ENCODE peak calls at places on chromosomes 11 and 22, in five cellular contexts. U is spleen; O is CD8-positive, alpha-beta T cell; S is IMR-90; I is astrocyte. K is an unnamed sample. For H3K36me3, the result is how much of the 10 kb centered on the place peaks cover.

GRCh38 chr11:11608783-11609232 is 13.0 kb downstream of the GALNT18 start:
- DNase-seq in S (peak), O (no peak), I (peak), U (no peak), K (no peak)

GRCh38 chr11:12680246-12680939 is 6.2 kb downstream of the TEAD1 start:
- DNase-seq in O (no peak), U (no peak), I (peak), S (peak), K (peak)

GRCh38 chr11:119892311-119892808 is 163.4 kb upstream of the NECTIN1 start:
- DNase-seq in I (no peak), S (no peak), O (no peak), U (peak), K (no peak)

GRCh38 chr22:45164217-45165123 is 745 bp downstream of the NUP50 start:
- DNase-seq in S (no peak), O (peak), I (peak), U (peak), K (no peak)

GRCh38 chr22:44837481-44837880 is 85.1 kb downstream of the ARHGAP8 start:
- DNase-seq in U (no peak), I (no peak), O (no peak), S (no peak), K (no peak)

GRCh38 chr11:60897496-60897895 is 8.9 kb downstream of the PRPF19 start:
- DNase-seq in O (no peak), I (no peak), S (no peak), U (no peak), K (no peak)

GRCh38 chr22:28801845-28802594 is 1.7 kb upstream of the XBP1 start:
- DNase-seq in I (no peak), U (no peak), S (no peak), O (no peak), K (no peak)

GRCh38 chr11:60970369-60970774 is 1.1 kb upstream of the CD6 start:
- DNase-seq in I (no peak), U (peak), S (peak), O (peak), K (no peak)

GRCh38 chr11:64359712-64360402 is 895 bp downstream of the RPS6KA4 start:
- DNase-seq in U (no peak), I (no peak), S (no peak), O (no peak), K (no peak)

GRCh38 chr11:45665933-45666647 is 668 bp upstream of the CHST1 start:
- DNase-seq in I (no peak), U (no peak), O (no peak), S (no peak), K (no peak)

GRCh38 chr11:88059326-88059725 is 115.9 kb downstream of the RAB38 start:
- DNase-seq in O (no peak), U (no peak), S (no peak), I (peak), K (peak)

GRCh38 chr22:21688706-21689381 is 23.0 kb downstream of the PPIL2 start:
- DNase-seq in I (no peak), O (no peak), U (no peak), S (no peak), K (no peak)

GRCh38 chr22:41568811-41569210 is 8.0 kb downstream of the CSDC2 start:
- DNase-seq in I (no peak), U (no peak), O (no peak), S (no peak), K (no peak)

GRCh38 chr22:29780781-29781676 is 13.9 kb downstream of the UQCR10 start:
- DNase-seq in O (no peak), S (peak), I (peak), U (no peak), K (peak)

GRCh38 chr11:70590356-70590991 is 192.1 kb downstream of the CTTN start:
- DNase-seq in S (no peak), O (no peak), I (no peak), U (no peak), K (no peak)

GRCh38 chr11:71204294-71204693 is 48.1 kb downstream of the SHANK2 start:
- DNase-seq in I (no peak), O (no peak), S (no peak), U (peak), K (no peak)

GRCh38 chr11:201936-202335 is 5.3 kb downstream of the BET1L start:
- DNase-seq in I (no peak), S (no peak), U (no peak), O (no peak), K (no peak)

GRCh38 chr11:61541568-61541967 is 33.0 kb downstream of the LRRC10B start:
- DNase-seq in S (peak), I (peak), O (no peak), U (no peak), K (no peak)

GRCh38 chr11:77093987-77094840 is 8.4 kb upstream of the OMP start:
- DNase-seq in S (no peak), I (no peak), U (peak), O (no peak), K (no peak)

GRCh38 chr22:50252081-50253045 is 1.3 kb upstream of the HDAC10 start:
- DNase-seq in I (no peak), U (peak), O (peak), S (peak), K (no peak)

GRCh38 chr22:17065433-17065832 is 19.4 kb upstream of the IL17RA start:
- DNase-seq in O (no peak), I (no peak), S (no peak), U (no peak), K (no peak)

GRCh38 chr22:29268511-29269229 is 602 bp downstream of the EWSR1 start:
- DNase-seq in S (peak), U (no peak), I (peak), O (peak), K (no peak)

GRCh38 chr11:28621648-28622215 is 513.5 kb downstream of the METTL15 start:
- DNase-seq in U (no peak), S (peak), O (no peak), I (peak), K (no peak)

GRCh38 chr11:17561466-17562001 is 14.5 kb downstream of the OTOG start:
- DNase-seq in I (no peak), S (no peak), U (no peak), O (no peak), K (no peak)

GRCh38 chr22:44192098-44192810 is 11.5 kb downstream of the PARVG start:
- DNase-seq in U (peak), O (peak), I (no peak), S (no peak), K (no peak)

GRCh38 chr11:100681064-100681502 is 6.0 kb upstream of the ARHGAP42 start:
- DNase-seq in I (peak), S (peak), U (peak), O (peak), K (peak)

GRCh38 chr11:34565417-34566208 is 52.0 kb upstream of the ELF5 start:
- DNase-seq in U (no peak), I (no peak), O (no peak), S (no peak), K (no peak)

GRCh38 chr11:103109818-103110388 is 677 bp downstream of the DYNC2H1 start:
- DNase-seq in U (peak), S (no peak), I (no peak), O (no peak), K (no peak)

GRCh38 chr11:78138694-78139421 is 568 bp downstream of the ALG8 start:
- DNase-seq in I (peak), S (peak), O (peak), U (no peak), K (no peak)

GRCh38 chr22:24985824-24986214 is 33.3 kb downstream of the KIAA1671 start:
- DNase-seq in O (no peak), U (no peak), S (peak), I (peak), K (no peak)

GRCh38 chr11:69707156-69707555 is 3.3 kb upstream of the FGF19 start:
- DNase-seq in S (no peak), U (no peak), I (no peak), O (no peak), K (no peak)

GRCh38 chr22:25013634-25014033 is 61.1 kb downstream of the KIAA1671 start:
- DNase-seq in I (no peak), O (no peak), S (no peak), U (no peak), K (no peak)

GRCh38 chr11:473975-474785 is 24.1 kb downstream of the PTDSS2 start:
- DNase-seq in I (no peak), U (no peak), O (no peak), S (no peak), K (no peak)

GRCh38 chr11:115214644-115215305 is 289.4 kb downstream of the CADM1 start:
- DNase-seq in U (no peak), S (no peak), I (no peak), O (no peak), K (no peak)

GRCh38 chr11:115219378-115219777 is 284.8 kb downstream of the CADM1 start:
- DNase-seq in O (no peak), I (no peak), U (no peak), S (no peak), K (no peak)

GRCh38 chr11:115217726-115218311 is 286.4 kb downstream of the CADM1 start:
- DNase-seq in O (no peak), S (no peak), U (no peak), I (peak), K (no peak)

GRCh38 chr11:115213007-115213406 is 291.2 kb downstream of the CADM1 start:
- DNase-seq in I (no peak), U (no peak), O (no peak), S (no peak), K (no peak)

DNA sequence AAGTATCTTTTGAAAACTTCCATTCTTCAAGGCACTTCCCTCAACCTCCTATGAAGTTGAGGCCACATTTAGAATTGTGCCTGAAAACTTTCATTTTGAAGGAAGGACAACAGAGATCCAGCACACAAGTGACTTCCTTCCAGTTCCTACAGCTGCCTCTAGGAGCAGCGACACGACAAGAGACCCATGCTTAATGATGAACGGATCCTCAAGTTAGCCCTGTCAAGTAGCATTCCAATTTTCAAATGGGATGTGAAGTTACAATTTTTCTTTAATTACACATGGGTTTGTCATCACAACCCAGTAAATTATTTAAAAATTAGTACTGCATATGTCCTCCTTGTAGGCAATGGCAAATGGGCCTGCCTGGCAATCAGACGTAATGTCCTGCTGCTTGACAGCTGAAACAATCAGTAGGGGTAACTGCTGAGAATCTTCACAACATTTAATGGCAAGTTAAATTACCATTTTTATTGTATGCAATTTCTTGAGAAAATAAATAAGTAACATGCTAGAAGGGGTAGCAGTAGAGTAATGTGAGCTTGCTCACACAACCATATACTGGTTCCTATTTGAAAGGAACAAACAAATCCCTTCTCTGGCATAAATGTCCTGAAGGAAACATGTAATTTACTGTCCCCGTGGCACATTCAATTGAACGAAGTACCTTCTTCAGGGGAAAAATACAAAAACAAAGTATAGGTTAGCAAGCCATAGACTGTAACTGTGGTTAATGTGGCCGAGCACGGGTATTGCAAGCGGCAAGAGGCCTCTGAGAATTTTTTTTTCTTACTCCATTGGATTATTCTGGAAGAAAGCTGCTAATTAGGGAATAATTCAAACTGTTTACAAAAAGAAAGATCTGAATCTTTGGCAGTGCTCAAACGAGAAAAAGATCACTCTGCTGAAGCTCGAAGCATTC is 288.3 kb downstream of the CADM1 start:
- DNase-seq in U (no peak), S (no peak), I (no peak), O (no peak), K (no peak)
- H3K4me3 ChIP-seq in U (no peak), S (no peak), I (no peak), O (no peak), K (no peak)

DNA sequence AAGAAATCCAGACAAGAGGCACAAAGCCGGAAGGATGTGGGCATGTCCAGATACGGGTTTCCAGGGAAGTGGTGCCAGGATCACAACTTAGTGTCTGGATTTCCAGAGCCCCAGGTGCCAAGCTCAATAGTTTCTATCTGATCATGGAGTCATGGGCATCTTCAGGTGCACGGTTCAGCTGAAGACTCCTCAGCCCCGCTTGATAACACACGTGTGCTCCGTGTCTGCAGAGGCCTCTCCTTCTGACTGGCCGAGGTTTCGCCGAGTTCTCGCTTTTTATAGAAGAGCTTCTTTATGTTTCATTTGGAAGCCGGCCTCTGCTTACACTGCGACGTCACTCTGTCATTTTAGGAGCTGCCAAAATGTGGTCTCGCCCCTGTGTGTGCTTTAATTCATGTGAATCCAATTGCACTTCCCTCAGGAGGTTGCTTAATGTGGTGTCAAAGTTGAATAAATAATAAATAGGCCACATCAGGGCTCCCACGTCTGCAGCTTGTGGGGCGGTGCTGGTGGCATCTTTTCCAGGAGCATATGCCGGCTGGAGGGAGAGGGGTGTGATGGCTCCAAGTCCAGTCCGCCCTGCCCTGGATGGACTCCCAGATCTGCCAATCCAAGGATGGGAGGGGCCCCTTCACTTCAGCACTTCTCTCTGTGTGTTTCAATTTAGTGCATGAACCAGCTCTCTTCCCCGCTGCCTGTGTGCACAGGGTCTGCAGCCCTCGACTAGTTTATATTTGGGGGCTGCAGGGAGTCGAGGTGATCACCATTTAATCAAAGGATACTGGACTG is 1410.8 kb downstream of the TBC1D22A start:
- DNase-seq in I (no peak), S (no peak), U (no peak), O (no peak), K (no peak)
- TF ChIP-seq CTCF in I (no peak), S (no peak), U (no peak), O (no peak), K (no peak)

GRCh38 chr22:31443516-31443915 is 44.1 kb downstream of the DRG1 start:
- DNase-seq in U (no peak), O (no peak), S (no peak), I (no peak), K (no peak)
- H3K36me3 ChIP-seq in U (under half), O (half or more), S (half or more), I (under half), K (under half)

DNA sequence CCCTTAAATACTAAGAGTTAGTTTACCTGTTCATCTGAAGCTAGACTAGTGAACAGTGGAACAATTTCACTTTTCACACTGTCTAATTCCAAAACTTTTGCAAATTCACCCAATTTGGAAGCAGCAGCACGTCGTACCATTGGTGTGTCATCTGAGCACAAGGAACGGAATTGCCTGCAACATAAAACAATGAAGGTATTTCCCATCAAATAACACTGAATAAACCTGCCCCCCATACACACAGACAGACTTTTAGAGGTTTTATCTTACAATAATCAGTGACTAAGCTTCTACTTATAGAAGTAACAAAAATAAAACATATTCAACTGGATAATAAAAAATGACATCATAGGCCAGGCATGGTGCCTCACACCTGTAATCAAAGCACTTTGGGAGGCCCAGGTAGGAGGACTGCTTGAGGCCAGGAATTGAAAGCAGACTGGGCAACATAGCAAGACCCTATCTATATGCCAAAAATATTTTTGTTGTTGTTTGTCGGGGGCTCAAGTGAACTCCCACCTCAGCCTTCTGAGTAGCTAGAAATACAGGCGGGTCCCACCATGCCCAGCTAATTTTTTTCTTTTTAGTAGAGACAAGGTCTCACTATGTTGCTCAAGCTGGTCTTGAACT is 6.3 kb downstream of the PPP2R1B start:
- DNase-seq in S (no peak), I (no peak), U (no peak), O (no peak), K (no peak)
- H3K4me3 ChIP-seq in S (no peak), I (no peak), U (no peak), O (no peak), K (no peak)

GRCh38 chr22:36237462-36238347 is 1.6 kb downstream of the APOL2 start:
- DNase-seq in I (no peak), O (no peak), S (no peak), U (no peak), K (no peak)

GRCh38 chr22:36239150-36239400 is 252 bp downstream of the APOL2 start:
- DNase-seq in U (no peak), S (no peak), O (no peak), I (no peak), K (no peak)

GRCh38 chr22:36238348-36239149 is 778 bp downstream of the APOL2 start:
- DNase-seq in O (no peak), I (no peak), S (no peak), U (peak), K (no peak)

GRCh38 chr22:36236338-36237319 is 2.7 kb downstream of the APOL2 start:
- DNase-seq in U (no peak), S (no peak), O (no peak), I (no peak), K (no peak)

DNA sequence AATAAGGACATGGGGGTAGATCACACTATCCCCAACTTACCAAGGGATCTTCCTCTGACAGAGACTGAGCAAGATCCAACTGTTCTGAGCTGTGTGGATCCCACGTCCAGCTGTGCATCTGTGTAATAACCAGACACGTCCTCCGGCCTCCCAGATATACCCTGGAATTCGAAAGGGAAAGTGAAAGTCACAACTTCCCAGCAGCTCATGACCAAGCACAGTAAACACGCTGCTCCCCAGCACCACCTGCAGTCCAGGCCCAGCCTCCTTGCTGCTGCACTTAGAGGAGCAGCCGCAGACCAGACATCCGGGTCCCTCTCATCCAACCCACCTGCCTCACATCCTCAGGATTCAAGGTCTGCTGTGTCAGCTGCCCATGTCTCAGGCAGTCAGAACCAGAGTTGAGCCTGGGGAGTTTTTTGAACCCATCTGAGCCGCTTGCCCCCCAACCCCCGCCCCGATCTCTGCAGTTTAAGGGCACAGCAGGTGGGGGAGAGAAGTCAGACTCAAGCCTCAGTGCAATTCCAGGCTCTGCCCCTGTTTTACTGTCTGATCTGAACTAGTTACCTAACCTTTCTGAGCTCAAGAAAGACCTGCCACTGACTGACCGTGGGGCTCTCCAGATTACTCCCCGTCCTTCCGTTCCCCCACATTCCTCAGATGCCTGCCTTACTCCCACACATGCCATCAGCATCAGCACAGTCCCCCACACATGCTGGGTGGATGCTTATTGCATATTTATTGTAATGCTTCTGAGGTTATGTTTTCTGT is at the start of gene APOL2:
- DNase-seq in U (peak), O (peak), I (peak), S (peak), K (peak)
- TF ChIP-seq CTCF in U (peak), O (peak), I (peak), S (peak), K (peak)

GRCh38 chr11:117430293-117430955 is 102.8 kb downstream of the CEP164 start:
- DNase-seq in O (no peak), I (no peak), U (peak), S (no peak), K (no peak)

GRCh38 chr11:117434481-117434880 is 106.8 kb downstream of the CEP164 start:
- DNase-seq in O (no peak), S (no peak), U (no peak), I (no peak), K (no peak)

GRCh38 chr11:117428856-117429229 is 101.2 kb downstream of the CEP164 start:
- DNase-seq in I (no peak), S (no peak), O (no peak), U (no peak), K (no peak)

GRCh38 chr11:117433717-117434116 is 106.1 kb downstream of the CEP164 start:
- DNase-seq in U (no peak), I (no peak), S (no peak), O (no peak), K (no peak)

GRCh38 chr11:117431436-117431835 is 103.8 kb downstream of the CEP164 start:
- DNase-seq in O (no peak), I (no peak), S (no peak), U (peak), K (no peak)
- H3K36me3 ChIP-seq in O (under half), I (under half), S (under half), U (under half), K (under half)